ENCODE peak calls at places on chromosomes 2 and 18, in four cellular contexts. Z is upper lobe of left lung, C is A549, H is ovary. V is an unnamed sample. For H3K4me1, the result is how much of the 10 kb centered on the place peaks cover.

GRCh38 chr2:189782221-189782671 is 1.9 kb downstream of the ORMDL1 start:
- DNase-seq in C (no peak), Z (no peak), H (no peak), V (no peak)

GRCh38 chr18:48580782-48581181 is 42.0 kb downstream of the CTIF start:
- DNase-seq in C (no peak), Z (no peak), H (no peak), V (no peak)

GRCh38 chr2:202317080-202317859 is 51.7 kb downstream of the NOP58 start:
- DNase-seq in H (peak), Z (no peak), C (no peak), V (peak)

GRCh38 chr18:64171576-64171975 is 22.7 kb upstream of the LINC00305 start:
- DNase-seq in Z (no peak), C (no peak), H (no peak), V (no peak)

GRCh38 chr2:200735061-200735460 is 76.6 kb upstream of the BZW1 start:
- DNase-seq in H (no peak), C (no peak), Z (no peak), V (no peak)

GRCh38 chr18:78586596-78586995 is 393.0 kb upstream of the SALL3 start:
- DNase-seq in H (no peak), C (no peak), Z (no peak), V (no peak)

GRCh38 chr18:57674891-57675290 is 53.3 kb upstream of the NARS1 start:
- DNase-seq in H (no peak), C (no peak), Z (no peak), V (no peak)

GRCh38 chr18:52670903-52671302 is 330.9 kb downstream of the DCC start:
- DNase-seq in Z (no peak), C (peak), H (no peak), V (no peak)

GRCh38 chr18:75113455-75113854 is 95.5 kb downstream of the PTGR3 start:
- DNase-seq in C (no peak), Z (no peak), H (no peak), V (no peak)

GRCh38 chr18:49768051-49768391 is 45.3 kb downstream of the ACAA2 start:
- DNase-seq in Z (no peak), H (peak), C (peak), V (no peak)

GRCh38 chr2:172404824-172405223 is 22.6 kb upstream of the ITGA6 start:
- DNase-seq in C (no peak), Z (no peak), H (no peak), V (no peak)

GRCh38 chr18:35376742-35377695 is at the start of gene ZNF396:
- DNase-seq in H (peak), C (peak), Z (peak), V (peak)

GRCh38 chr2:11866358-11867335 is 120.2 kb downstream of the LPIN1 start:
- DNase-seq in C (no peak), H (no peak), Z (no peak), V (no peak)

GRCh38 chr2:515728-516127 is 161.5 kb downstream of the TMEM18 start:
- DNase-seq in Z (no peak), C (no peak), H (no peak), V (no peak)

GRCh38 chr2:124035001-124035400 is 9.9 kb downstream of the CNTNAP5 start:
- DNase-seq in Z (no peak), C (no peak), H (no peak), V (no peak)

GRCh38 chr2:167438206-167438605 is 549.9 kb downstream of the XIRP2 start:
- DNase-seq in C (no peak), Z (no peak), H (no peak), V (no peak)

GRCh38 chr2:3338360-3338759 is 39.3 kb downstream of the EIPR1 start:
- DNase-seq in H (no peak), C (no peak), Z (no peak), V (no peak)

GRCh38 chr2:241965931-241966412 is 96.4 kb downstream of the RTP5 start:
- DNase-seq in H (no peak), Z (no peak), C (no peak), V (peak)

GRCh38 chr2:99698896-99699295 is 209.1 kb upstream of the REV1 start:
- DNase-seq in H (no peak), C (no peak), Z (no peak), V (no peak)

GRCh38 chr2:137168564-137168963 is 403.2 kb downstream of the THSD7B start:
- DNase-seq in Z (no peak), H (no peak), C (no peak), V (no peak)

GRCh38 chr2:12424820-12425219 is 291.9 kb upstream of the TRIB2 start:
- DNase-seq in H (peak), C (no peak), Z (no peak), V (peak)

GRCh38 chr2:170966648-170967396 is 37.8 kb downstream of the GORASP2 start:
- DNase-seq in C (peak), Z (peak), H (no peak), V (no peak)

GRCh38 chr18:62925031-62925688 is 209.8 kb downstream of the PHLPP1 start:
- DNase-seq in Z (no peak), C (no peak), H (no peak), V (no peak)

DNA sequence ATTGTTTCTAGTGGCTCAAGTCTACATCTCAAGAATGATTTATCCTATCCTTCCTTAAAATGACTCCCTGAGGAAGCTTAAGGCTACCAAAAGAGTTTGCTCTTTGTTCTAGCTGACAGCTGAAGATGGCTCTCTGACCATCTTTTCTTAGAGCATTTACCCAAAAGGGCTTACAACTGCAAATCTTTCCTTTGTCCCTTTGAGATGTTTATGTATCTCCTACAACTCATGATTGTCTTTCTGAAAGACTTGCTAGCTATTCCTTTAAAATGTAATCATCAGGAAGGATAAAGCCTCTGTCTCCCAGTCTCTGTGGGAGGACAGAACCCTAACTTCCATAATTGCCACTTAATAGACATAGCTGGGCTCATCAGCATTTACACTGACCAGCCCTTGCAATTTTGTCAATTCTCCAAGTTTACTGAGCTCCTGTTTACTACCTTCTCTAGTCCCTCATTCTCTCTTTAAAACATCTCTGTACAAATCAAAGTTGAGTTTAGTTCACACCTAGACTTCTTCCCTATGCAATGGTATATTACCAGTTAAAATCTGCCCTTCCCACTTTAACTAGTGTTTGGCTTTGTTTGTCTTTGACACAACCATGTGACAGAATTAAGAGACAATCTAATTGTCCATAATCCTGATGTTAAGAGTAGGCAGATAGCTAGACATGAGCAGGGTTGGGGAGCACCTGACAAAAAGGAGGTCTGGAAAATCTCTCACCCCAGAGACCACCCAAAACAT is 188.2 kb downstream of the PTH2R start:
- DNase-seq in C (no peak), Z (no peak), H (no peak), V (no peak)
- H3K4me3 ChIP-seq in C (no peak), Z (no peak), H (no peak), V (no peak)

GRCh38 chr2:88127638-88127887 is 299 bp downstream of the FABP1 start:
- DNase-seq in C (no peak), Z (no peak), H (no peak), V (no peak)

GRCh38 chr2:88126772-88127637 is 857 bp downstream of the FABP1 start:
- DNase-seq in H (no peak), Z (no peak), C (no peak), V (no peak)

GRCh38 chr2:88129313-88129959 is 1.6 kb upstream of the FABP1 start:
- DNase-seq in C (no peak), H (no peak), Z (no peak), V (no peak)

GRCh38 chr2:88128654-88129312 is 921 bp upstream of the FABP1 start:
- DNase-seq in Z (no peak), H (no peak), C (no peak), V (no peak)

DNA sequence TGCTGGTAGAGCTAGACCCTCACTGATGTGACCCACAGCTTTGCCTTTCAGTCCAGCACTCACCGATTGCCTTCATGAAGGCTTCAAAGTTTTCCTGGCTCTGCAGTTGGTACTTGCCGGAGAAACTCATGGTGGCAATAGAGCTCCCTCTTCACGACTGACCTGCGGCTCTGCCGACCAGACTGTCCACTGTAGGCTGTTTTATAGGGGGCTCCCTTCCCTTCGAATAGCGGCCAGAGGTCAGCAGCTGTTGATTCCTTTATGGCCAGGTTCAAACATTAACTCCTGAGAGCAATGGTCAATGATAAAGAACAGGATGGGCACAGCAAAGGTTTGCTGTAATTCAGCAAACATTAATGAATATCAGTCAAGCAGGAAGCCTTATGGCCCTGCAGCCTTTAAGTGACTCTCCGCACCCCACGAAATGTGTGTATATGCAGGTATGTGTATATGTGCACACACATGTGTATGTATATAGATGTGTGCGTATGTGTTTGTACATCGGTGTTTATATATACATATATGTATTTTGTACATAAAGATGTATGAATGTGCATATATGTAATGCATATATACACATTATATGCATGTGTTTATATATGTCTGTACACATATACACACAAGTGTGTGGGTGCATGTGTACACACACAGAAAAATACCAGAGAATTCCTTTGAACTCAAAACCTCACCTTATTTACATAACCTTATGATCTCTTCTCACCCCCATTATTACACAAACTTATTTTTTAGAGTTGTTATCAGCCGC is at the start of gene FABP1:
- DNase-seq in H (no peak), C (no peak), Z (no peak), V (no peak)
- TF ChIP-seq POLR2A in H (no peak), C (no peak), Z (no peak), V (no peak)

GRCh38 chr18:45849529-45849928 is 24.1 kb downstream of the SIGLEC15 start:
- DNase-seq in Z (no peak), C (no peak), H (no peak), V (no peak)

GRCh38 chr18:45845410-45845809 is 19.9 kb downstream of the SIGLEC15 start:
- DNase-seq in Z (no peak), H (no peak), C (no peak), V (no peak)

GRCh38 chr18:45850021-45850420 is 24.5 kb downstream of the SIGLEC15 start:
- DNase-seq in H (no peak), Z (no peak), C (peak), V (no peak)

GRCh38 chr18:45844938-45845337 is 19.5 kb downstream of the SIGLEC15 start:
- DNase-seq in C (no peak), Z (no peak), H (no peak), V (no peak)

DNA sequence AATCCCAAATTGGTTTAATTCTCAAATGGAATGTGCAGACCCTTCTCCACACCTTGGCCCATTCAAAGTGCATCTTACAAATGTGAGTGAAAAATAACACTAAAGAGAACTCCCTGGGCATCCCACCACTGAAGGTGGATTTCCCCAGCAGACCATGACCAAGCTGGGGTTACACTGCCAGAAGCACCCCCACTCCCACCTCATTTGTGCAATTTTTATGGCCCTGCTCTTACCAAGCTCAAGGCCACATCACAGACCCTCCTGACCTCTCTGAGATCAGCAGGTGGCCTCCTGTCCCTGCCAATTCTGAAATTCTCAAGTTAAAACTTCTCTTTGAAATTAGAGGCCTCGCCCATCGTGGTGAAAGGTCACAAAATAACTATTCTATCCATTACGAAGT is 21.6 kb downstream of the SIGLEC15 start:
- DNase-seq in H (no peak), C (no peak), Z (no peak), V (no peak)
- H3K4me1 ChIP-seq in H (under half), C (under half), Z (under half), V (under half)

GRCh38 chr2:144671695-144672094 is 151.8 kb upstream of the ZEB2 start:
- DNase-seq in C (no peak), H (no peak), Z (no peak), V (no peak)

GRCh38 chr2:144668493-144669110 is 148.7 kb upstream of the ZEB2 start:
- DNase-seq in Z (no peak), H (no peak), C (no peak), V (no peak)

GRCh38 chr2:144669196-144669987 is 149.5 kb upstream of the ZEB2 start:
- DNase-seq in C (no peak), Z (no peak), H (no peak), V (no peak)

GRCh38 chr2:144674071-144674470 is 154.2 kb upstream of the ZEB2 start:
- DNase-seq in Z (no peak), C (no peak), H (no peak), V (no peak)

GRCh38 chr2:144670080-144670479 is 150.2 kb upstream of the ZEB2 start:
- DNase-seq in Z (no peak), C (no peak), H (no peak), V (no peak)
- H3K4me3 ChIP-seq in Z (no peak), C (no peak), H (no peak), V (no peak)

V was measured in uterus.